ENCODE peak calls at places on chromosomes 7 and 10, in nine cellular contexts. One of them, this sample, is unnamed.

GRCh38 chr7:25496394-25497103 is 268.3 kb upstream of the NPVF start:
- DNase-seq in WTC11: no peak
- DNase-seq in left ventricle myocardium inferior: no peak
- DNase-seq in tibial artery: no peak
- DNase-seq in HL-60: peak; percentile 74
- DNase-seq in psoas muscle: no peak
- DNase-seq in suprapubic skin: no peak
- DNase-seq in mesothelial cell of epicardium: no peak
- DNase-seq in dorsolateral prefrontal cortex: no peak
- DNase-seq in this sample: peak; percentile 48

GRCh38 chr10:122279725-122280141 is 8.6 kb downstream of the BTBD16 start:
- DNase-seq in left ventricle myocardium inferior: peak; percentile 38
- DNase-seq in tibial artery: no peak
- DNase-seq in dorsolateral prefrontal cortex: peak; percentile 78
- DNase-seq in WTC11: peak; percentile 79
- DNase-seq in mesothelial cell of epicardium: no peak
- DNase-seq in psoas muscle: peak; percentile 70
- DNase-seq in suprapubic skin: no peak
- DNase-seq in HL-60: peak; percentile 8
- DNase-seq in this sample: no peak

GRCh38 chr10:44933451-44933850 is 22.3 kb downstream of the TMEM72 start:
- DNase-seq in dorsolateral prefrontal cortex: no peak
- DNase-seq in suprapubic skin: no peak
- DNase-seq in mesothelial cell of epicardium: no peak
- DNase-seq in WTC11: no peak
- DNase-seq in left ventricle myocardium inferior: no peak
- DNase-seq in HL-60: no peak
- DNase-seq in psoas muscle: no peak
- DNase-seq in tibial artery: no peak
- DNase-seq in this sample: no peak

GRCh38 chr10:13949844-13950542 is 363.2 kb downstream of the PRPF18 start:
- DNase-seq in dorsolateral prefrontal cortex: no peak
- DNase-seq in mesothelial cell of epicardium: no peak
- DNase-seq in psoas muscle: no peak
- DNase-seq in WTC11: no peak
- DNase-seq in suprapubic skin: no peak
- DNase-seq in HL-60: no peak
- DNase-seq in tibial artery: no peak
- DNase-seq in left ventricle myocardium inferior: no peak
- DNase-seq in this sample: no peak

GRCh38 chr7:104106106-104106505 is 101.7 kb downstream of the ORC5 start:
- DNase-seq in suprapubic skin: no peak
- DNase-seq in tibial artery: no peak
- DNase-seq in mesothelial cell of epicardium: no peak
- DNase-seq in WTC11: no peak
- DNase-seq in HL-60: no peak
- DNase-seq in dorsolateral prefrontal cortex: no peak
- DNase-seq in left ventricle myocardium inferior: no peak
- DNase-seq in psoas muscle: no peak
- DNase-seq in this sample: no peak

GRCh38 chr10:89278034-89278535 is 23.8 kb upstream of the IFIT2 start:
- DNase-seq in WTC11: no peak
- DNase-seq in psoas muscle: no peak
- DNase-seq in left ventricle myocardium inferior: no peak
- DNase-seq in suprapubic skin: no peak
- DNase-seq in tibial artery: no peak
- DNase-seq in HL-60: no peak
- DNase-seq in mesothelial cell of epicardium: no peak
- DNase-seq in dorsolateral prefrontal cortex: no peak
- DNase-seq in this sample: no peak

GRCh38 chr10:130757821-130758489 is 553.6 kb downstream of the TCERG1L start:
- DNase-seq in tibial artery: peak; percentile 52
- DNase-seq in WTC11: no peak
- DNase-seq in suprapubic skin: peak; percentile 56
- DNase-seq in psoas muscle: peak; percentile 26
- DNase-seq in left ventricle myocardium inferior: no peak
- DNase-seq in mesothelial cell of epicardium: peak; percentile 17
- DNase-seq in dorsolateral prefrontal cortex: no peak
- DNase-seq in HL-60: no peak
- DNase-seq in this sample: no peak

GRCh38 chr10:29435809-29436501 is 147.1 kb downstream of the LYZL1 start:
- DNase-seq in dorsolateral prefrontal cortex: no peak
- DNase-seq in mesothelial cell of epicardium: no peak
- DNase-seq in left ventricle myocardium inferior: no peak
- DNase-seq in WTC11: no peak
- DNase-seq in suprapubic skin: no peak
- DNase-seq in HL-60: no peak
- DNase-seq in tibial artery: no peak
- DNase-seq in psoas muscle: no peak
- DNase-seq in this sample: no peak

GRCh38 chr10:79244841-79245504 is 102.3 kb upstream of the PPIF start:
- DNase-seq in left ventricle myocardium inferior: no peak
- DNase-seq in suprapubic skin: no peak
- DNase-seq in WTC11: no peak
- DNase-seq in HL-60: peak; percentile 67
- DNase-seq in psoas muscle: no peak
- DNase-seq in mesothelial cell of epicardium: no peak
- DNase-seq in dorsolateral prefrontal cortex: no peak
- DNase-seq in tibial artery: no peak
- DNase-seq in this sample: peak; percentile 72

GRCh38 chr10:61902448-61903183 is 1.1 kb downstream of the ARID5B start:
- DNase-seq in tibial artery: no peak
- DNase-seq in WTC11: no peak
- DNase-seq in HL-60: peak; percentile 36
- DNase-seq in left ventricle myocardium inferior: peak; percentile 18
- DNase-seq in suprapubic skin: peak; percentile 89
- DNase-seq in dorsolateral prefrontal cortex: peak; percentile 65
- DNase-seq in psoas muscle: no peak
- DNase-seq in mesothelial cell of epicardium: no peak
- DNase-seq in this sample: peak; percentile 49

GRCh38 chr7:79553811-79554555 is 100.5 kb upstream of the MAGI2 start:
- DNase-seq in tibial artery: no peak
- DNase-seq in mesothelial cell of epicardium: no peak
- DNase-seq in dorsolateral prefrontal cortex: no peak
- DNase-seq in psoas muscle: no peak
- DNase-seq in left ventricle myocardium inferior: no peak
- DNase-seq in suprapubic skin: no peak
- DNase-seq in HL-60: no peak
- DNase-seq in WTC11: no peak
- DNase-seq in this sample: no peak

GRCh38 chr7:117098457-117098856 is 145.2 kb downstream of the ST7 start:
- DNase-seq in dorsolateral prefrontal cortex: no peak
- DNase-seq in HL-60: no peak
- DNase-seq in suprapubic skin: no peak
- DNase-seq in WTC11: no peak
- DNase-seq in psoas muscle: no peak
- DNase-seq in mesothelial cell of epicardium: no peak
- DNase-seq in tibial artery: no peak
- DNase-seq in left ventricle myocardium inferior: no peak
- DNase-seq in this sample: no peak

GRCh38 chr10:78532480-78533046 is 498.9 kb downstream of the RPS24 start:
- DNase-seq in WTC11: no peak
- DNase-seq in mesothelial cell of epicardium: no peak
- DNase-seq in left ventricle myocardium inferior: no peak
- DNase-seq in HL-60: no peak
- DNase-seq in tibial artery: peak; percentile 31
- DNase-seq in dorsolateral prefrontal cortex: no peak
- DNase-seq in suprapubic skin: peak; percentile 56
- DNase-seq in psoas muscle: no peak
- DNase-seq in this sample: no peak

GRCh38 chr7:12244129-12244528 is 33.0 kb downstream of the TMEM106B start:
- DNase-seq in suprapubic skin: no peak
- DNase-seq in HL-60: peak; percentile 21
- DNase-seq in dorsolateral prefrontal cortex: no peak
- DNase-seq in psoas muscle: no peak
- DNase-seq in WTC11: peak; percentile 51
- DNase-seq in left ventricle myocardium inferior: no peak
- DNase-seq in tibial artery: no peak
- DNase-seq in mesothelial cell of epicardium: no peak
- DNase-seq in this sample: no peak

GRCh38 chr7:151397026-151397425 is 12.8 kb downstream of the WDR86 start:
- DNase-seq in left ventricle myocardium inferior: no peak
- DNase-seq in suprapubic skin: no peak
- DNase-seq in mesothelial cell of epicardium: no peak
- DNase-seq in tibial artery: no peak
- DNase-seq in dorsolateral prefrontal cortex: no peak
- DNase-seq in WTC11: no peak
- DNase-seq in HL-60: no peak
- DNase-seq in psoas muscle: peak; percentile 50
- DNase-seq in this sample: no peak

GRCh38 chr10:67818323-67818722 is 19.7 kb downstream of the DNAJC12 start:
- DNase-seq in tibial artery: no peak
- DNase-seq in psoas muscle: no peak
- DNase-seq in suprapubic skin: no peak
- DNase-seq in dorsolateral prefrontal cortex: no peak
- DNase-seq in HL-60: no peak
- DNase-seq in left ventricle myocardium inferior: no peak
- DNase-seq in mesothelial cell of epicardium: no peak
- DNase-seq in WTC11: no peak
- DNase-seq in this sample: no peak

GRCh38 chr10:12397931-12398330 is 48.6 kb downstream of the CAMK1D start:
- DNase-seq in mesothelial cell of epicardium: no peak
- DNase-seq in tibial artery: no peak
- DNase-seq in WTC11: no peak
- DNase-seq in suprapubic skin: peak; percentile 32
- DNase-seq in HL-60: no peak
- DNase-seq in left ventricle myocardium inferior: no peak
- DNase-seq in psoas muscle: no peak
- DNase-seq in dorsolateral prefrontal cortex: no peak
- DNase-seq in this sample: no peak

GRCh38 chr7:108270385-108270784 is 140.2 kb upstream of the LAMB4 start:
- DNase-seq in WTC11: no peak
- DNase-seq in HL-60: no peak
- DNase-seq in suprapubic skin: no peak
- DNase-seq in left ventricle myocardium inferior: no peak
- DNase-seq in psoas muscle: no peak
- DNase-seq in dorsolateral prefrontal cortex: no peak
- DNase-seq in tibial artery: no peak
- DNase-seq in mesothelial cell of epicardium: no peak
- DNase-seq in this sample: no peak

GRCh38 chr10:531541-531940 is 157.9 kb downstream of the DIP2C start:
- DNase-seq in left ventricle myocardium inferior: no peak
- DNase-seq in HL-60: no peak
- DNase-seq in dorsolateral prefrontal cortex: peak; percentile 21
- DNase-seq in psoas muscle: no peak
- DNase-seq in suprapubic skin: peak; percentile 60
- DNase-seq in tibial artery: peak; percentile 48
- DNase-seq in WTC11: no peak
- DNase-seq in mesothelial cell of epicardium: no peak
- DNase-seq in this sample: no peak
- TF ChIP-seq CTCF in left ventricle myocardium inferior: no peak
- TF ChIP-seq CTCF in HL-60: no peak
- TF ChIP-seq CTCF in dorsolateral prefrontal cortex: no peak
- TF ChIP-seq CTCF in psoas muscle: no peak
- TF ChIP-seq CTCF in suprapubic skin: no peak
- TF ChIP-seq CTCF in tibial artery: no peak
- TF ChIP-seq CTCF in WTC11: no peak
- TF ChIP-seq CTCF in mesothelial cell of epicardium: no peak
- TF ChIP-seq CTCF in this sample: no peak

GRCh38 chr7:30770936-30771858 is at the start of gene MINDY4:
- DNase-seq in WTC11: peak; percentile 76
- DNase-seq in HL-60: peak; percentile 67
- DNase-seq in psoas muscle: peak; percentile 92
- DNase-seq in tibial artery: peak; percentile 94
- DNase-seq in left ventricle myocardium inferior: peak; percentile 88
- DNase-seq in dorsolateral prefrontal cortex: peak; percentile 58
- DNase-seq in mesothelial cell of epicardium: peak; percentile 64
- DNase-seq in suprapubic skin: peak; percentile 90
- DNase-seq in this sample: peak; percentile 63
- TF ChIP-seq CTCF in WTC11: no peak
- TF ChIP-seq CTCF in HL-60: no peak
- TF ChIP-seq CTCF in psoas muscle: no peak
- TF ChIP-seq CTCF in tibial artery: no peak
- TF ChIP-seq CTCF in left ventricle myocardium inferior: peak; percentile 8
- TF ChIP-seq CTCF in dorsolateral prefrontal cortex: no peak
- TF ChIP-seq CTCF in mesothelial cell of epicardium: no peak
- TF ChIP-seq CTCF in suprapubic skin: no peak
- TF ChIP-seq CTCF in this sample: no peak

GRCh38 chr7:80729586-80730320 is 91.3 kb downstream of the CD36 start:
- DNase-seq in suprapubic skin: no peak
- DNase-seq in mesothelial cell of epicardium: no peak
- DNase-seq in psoas muscle: no peak
- DNase-seq in HL-60: no peak
- DNase-seq in left ventricle myocardium inferior: no peak
- DNase-seq in tibial artery: no peak
- DNase-seq in dorsolateral prefrontal cortex: no peak
- DNase-seq in WTC11: no peak
- DNase-seq in this sample: no peak
- TF ChIP-seq CTCF in suprapubic skin: no peak
- TF ChIP-seq CTCF in mesothelial cell of epicardium: no peak
- TF ChIP-seq CTCF in psoas muscle: no peak
- TF ChIP-seq CTCF in HL-60: no peak
- TF ChIP-seq CTCF in left ventricle myocardium inferior: no peak
- TF ChIP-seq CTCF in tibial artery: no peak
- TF ChIP-seq CTCF in dorsolateral prefrontal cortex: no peak
- TF ChIP-seq CTCF in WTC11: no peak
- TF ChIP-seq CTCF in this sample: no peak

GRCh38 chr7:158409816-158410330 is 177.8 kb downstream of the PTPRN2 start:
- DNase-seq in tibial artery: peak; percentile 27
- DNase-seq in psoas muscle: no peak
- DNase-seq in mesothelial cell of epicardium: no peak
- DNase-seq in suprapubic skin: peak; percentile 48
- DNase-seq in dorsolateral prefrontal cortex: no peak
- DNase-seq in left ventricle myocardium inferior: no peak
- DNase-seq in HL-60: no peak
- DNase-seq in WTC11: no peak
- DNase-seq in this sample: no peak

GRCh38 chr7:158411232-158411950 is 176.2 kb downstream of the PTPRN2 start:
- DNase-seq in mesothelial cell of epicardium: no peak
- DNase-seq in HL-60: no peak
- DNase-seq in left ventricle myocardium inferior: no peak
- DNase-seq in WTC11: no peak
- DNase-seq in psoas muscle: no peak
- DNase-seq in tibial artery: peak; percentile 49
- DNase-seq in suprapubic skin: peak; percentile 75
- DNase-seq in dorsolateral prefrontal cortex: no peak
- DNase-seq in this sample: no peak

GRCh38 chr7:158407581-158408331 is 179.9 kb downstream of the PTPRN2 start:
- DNase-seq in suprapubic skin: no peak
- DNase-seq in psoas muscle: no peak
- DNase-seq in left ventricle myocardium inferior: no peak
- DNase-seq in dorsolateral prefrontal cortex: no peak
- DNase-seq in HL-60: peak; percentile 20
- DNase-seq in mesothelial cell of epicardium: no peak
- DNase-seq in tibial artery: no peak
- DNase-seq in WTC11: no peak
- DNase-seq in this sample: no peak

GRCh38 chr7:158409120-158409519 is 178.5 kb downstream of the PTPRN2 start:
- DNase-seq in HL-60: no peak
- DNase-seq in tibial artery: peak; percentile 43
- DNase-seq in left ventricle myocardium inferior: no peak
- DNase-seq in WTC11: no peak
- DNase-seq in dorsolateral prefrontal cortex: no peak
- DNase-seq in mesothelial cell of epicardium: no peak
- DNase-seq in suprapubic skin: peak; percentile 38
- DNase-seq in psoas muscle: no peak
- DNase-seq in this sample: no peak

GRCh38 chr7:158410720-158411119 is 176.9 kb downstream of the PTPRN2 start:
- DNase-seq in tibial artery: peak; percentile 56
- DNase-seq in mesothelial cell of epicardium: no peak
- DNase-seq in dorsolateral prefrontal cortex: no peak
- DNase-seq in left ventricle myocardium inferior: no peak
- DNase-seq in suprapubic skin: peak; percentile 75
- DNase-seq in psoas muscle: no peak
- DNase-seq in WTC11: no peak
- DNase-seq in HL-60: no peak
- DNase-seq in this sample: no peak
- TF ChIP-seq CTCF in tibial artery: no peak
- TF ChIP-seq CTCF in mesothelial cell of epicardium: no peak
- TF ChIP-seq CTCF in dorsolateral prefrontal cortex: no peak
- TF ChIP-seq CTCF in left ventricle myocardium inferior: no peak
- TF ChIP-seq CTCF in suprapubic skin: no peak
- TF ChIP-seq CTCF in psoas muscle: no peak
- TF ChIP-seq CTCF in WTC11: no peak
- TF ChIP-seq CTCF in HL-60: no peak
- TF ChIP-seq CTCF in this sample: no peak